ENCODE peak calls at places on chromosomes 11 and 22, in six cellular contexts. F, M, U, E, D and K are unnamed samples.

GRCh38 chr11:112785717-112786116 is 175.5 kb upstream of the NCAM1 start:
- DNase-seq in F (no peak), M (peak), U (peak), E (no peak), D (no peak), K (no peak)

GRCh38 chr22:20354238-20354975 is 34.5 kb upstream of the DGCR6L start:
- DNase-seq in F (no peak), M (no peak), U (no peak), E (no peak), D (no peak), K (no peak)

GRCh38 chr11:72767203-72768062 is 15.2 kb upstream of the ARAP1 start:
- DNase-seq in F (no peak), M (no peak), U (no peak), E (no peak), D (no peak), K (no peak)

GRCh38 chr11:57473208-57473930 is 13.0 kb downstream of the RTN4RL2 start:
- DNase-seq in F (no peak), M (no peak), U (no peak), E (no peak), D (no peak), K (no peak)

GRCh38 chr11:69286358-69287327 is 7.3 kb upstream of the MYEOV start:
- DNase-seq in F (no peak), M (no peak), U (no peak), E (peak), D (peak), K (no peak)

GRCh38 chr22:40524392-40525249 is 111.9 kb downstream of the MRTFA start:
- DNase-seq in F (peak), M (no peak), U (peak), E (no peak), D (no peak), K (peak)

GRCh38 chr22:47207387-47207786 is 444.9 kb downstream of the TBC1D22A start:
- DNase-seq in F (no peak), M (no peak), U (no peak), E (no peak), D (peak), K (no peak)

GRCh38 chr11:69899957-69900821 is 81.0 kb upstream of the FGF3 start:
- DNase-seq in F (peak), M (peak), U (no peak), E (no peak), D (peak), K (no peak)

GRCh38 chr11:43447124-43447523 is 88.4 kb downstream of the TTC17 start:
- DNase-seq in F (no peak), M (no peak), U (peak), E (no peak), D (no peak), K (no peak)

GRCh38 chr22:23225724-23226496 is 45.6 kb downstream of the BCR start:
- DNase-seq in F (peak), M (peak), U (peak), E (no peak), D (peak), K (peak)

GRCh38 chr22:37559521-37559900 is 769 bp upstream of the CDC42EP1 start:
- DNase-seq in F (no peak), M (no peak), U (no peak), E (no peak), D (no peak), K (no peak)

GRCh38 chr22:37560682-37561208 is 465 bp downstream of the CDC42EP1 start:
- DNase-seq in F (no peak), M (peak), U (peak), E (no peak), D (peak), K (no peak)

GRCh38 chr22:37559901-37560681 is at the start of gene CDC42EP1:
- DNase-seq in F (peak), M (peak), U (peak), E (peak), D (peak), K (peak)

GRCh38 chr22:37562049-37562784 is 1.9 kb downstream of the CDC42EP1 start:
- DNase-seq in F (no peak), M (no peak), U (no peak), E (no peak), D (no peak), K (no peak)

DNA sequence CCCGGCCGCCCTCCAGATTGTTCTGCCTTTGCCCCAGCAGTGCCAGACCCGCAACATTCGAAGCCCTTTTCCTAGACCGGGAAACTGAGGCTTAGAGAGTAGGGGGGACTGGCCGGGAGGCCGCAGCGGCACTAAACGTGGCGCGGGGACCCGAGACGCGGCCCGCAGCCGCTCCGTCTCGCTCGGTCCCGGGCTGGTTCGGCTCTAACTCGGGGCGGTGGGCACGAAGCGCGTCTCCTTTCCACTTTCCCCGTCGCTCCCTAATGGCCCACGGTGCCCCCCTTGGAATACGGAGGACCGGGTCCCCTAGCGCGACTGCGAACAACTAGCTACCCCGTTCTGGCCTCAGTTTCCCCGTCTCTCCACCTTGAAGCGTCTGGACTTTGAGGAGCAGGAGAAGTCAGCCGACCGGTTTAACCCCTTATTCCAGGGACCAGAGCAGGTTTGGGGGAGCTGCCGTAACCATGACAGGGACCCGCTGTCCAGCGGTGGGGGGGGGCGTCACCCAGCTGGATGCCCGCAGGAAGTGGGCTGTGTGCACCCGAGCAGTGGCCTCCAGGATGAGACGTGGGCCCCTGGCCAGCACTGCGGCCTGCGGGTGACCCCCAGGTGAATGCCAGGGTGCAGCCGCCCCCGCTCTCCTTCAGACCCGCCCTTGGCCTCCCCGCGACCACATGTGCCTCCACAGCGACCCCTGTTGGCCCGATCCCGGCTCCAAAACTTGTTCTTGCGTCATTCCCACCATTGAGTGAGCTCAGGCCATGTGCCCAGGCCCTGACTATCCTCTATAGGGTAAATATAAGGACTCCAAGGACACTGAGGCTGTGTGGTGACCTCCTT is 1.1 kb downstream of the CDC42EP1 start:
- DNase-seq in F (peak), M (peak), U (peak), E (peak), D (peak), K (peak)
- TF ChIP-seq CTCF in F (peak), M (peak), U (peak), E (peak), D (peak), K (peak)

GRCh38 chr11:123738374-123738773 is 3.1 kb downstream of the ZNF202 start:
- DNase-seq in F (no peak), M (no peak), U (no peak), E (no peak), D (no peak), K (no peak)

GRCh38 chr11:123742778-123743177 is 1.3 kb upstream of the ZNF202 start:
- DNase-seq in F (no peak), M (no peak), U (no peak), E (no peak), D (no peak), K (no peak)

GRCh38 chr11:123740787-123741158 is 687 bp downstream of the ZNF202 start:
- DNase-seq in F (no peak), M (no peak), U (no peak), E (peak), D (no peak), K (peak)

GRCh38 chr11:123742334-123742733 is 874 bp upstream of the ZNF202 start:
- DNase-seq in F (no peak), M (no peak), U (no peak), E (peak), D (no peak), K (no peak)

GRCh38 chr11:123741159-123741951 is at the start of gene ZNF202:
- DNase-seq in F (peak), M (peak), U (peak), E (peak), D (peak), K (peak)
- TF ChIP-seq CTCF in F (no peak), M (peak), U (peak), E (no peak), D (no peak), K (peak)

GRCh38 chr11:92311616-92312449 is 87.2 kb downstream of the FAT3 start:
- DNase-seq in F (no peak), M (no peak), U (peak), E (no peak), D (no peak), K (peak)
- TF ChIP-seq CTCF in F (no peak), M (no peak), U (peak), E (no peak), D (no peak), K (peak)

DNA sequence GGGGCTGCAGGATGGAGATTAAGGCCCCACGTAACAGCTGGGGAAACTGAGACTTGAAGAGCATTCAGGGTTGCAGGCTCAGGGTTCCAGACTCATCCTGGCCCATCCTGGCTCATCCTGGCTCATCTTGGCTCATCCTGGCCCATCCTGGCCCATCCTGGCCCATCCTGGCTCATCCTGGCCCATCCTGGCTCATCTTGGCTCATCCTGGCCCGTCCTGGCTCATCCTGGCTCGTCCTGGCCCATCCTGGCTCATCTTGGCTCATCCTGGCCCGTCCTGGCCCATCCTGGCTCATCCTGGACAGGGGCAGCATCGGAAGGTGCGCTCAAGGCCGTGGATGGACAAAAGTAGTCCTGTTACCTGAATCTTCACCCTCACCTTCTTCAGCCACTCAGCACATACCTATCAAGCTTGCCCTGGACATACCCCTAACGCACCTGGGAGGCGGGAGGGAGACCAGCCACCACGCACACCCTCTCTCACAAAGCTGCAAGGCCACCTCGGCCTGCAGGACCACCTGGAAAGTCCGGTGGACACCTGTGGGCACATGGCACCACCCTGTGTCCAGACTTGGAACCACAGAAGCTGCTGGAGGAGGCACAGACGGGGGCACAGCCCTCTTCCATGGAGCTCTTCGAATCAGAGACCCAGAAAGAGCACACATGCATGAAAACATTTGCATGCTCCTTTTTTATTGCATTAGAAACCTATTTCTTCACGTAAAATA is 20.3 kb upstream of the NLRP6 start:
- DNase-seq in F (no peak), M (no peak), U (no peak), E (no peak), D (no peak), K (no peak)
- TF ChIP-seq CTCF in F (no peak), M (no peak), U (peak), E (peak), D (no peak), K (peak)

GRCh38 chr11:110795124-110795624 is 82.9 kb upstream of the ARHGAP20 start:
- DNase-seq in F (no peak), M (no peak), U (peak), E (no peak), D (no peak), K (no peak)
- TF ChIP-seq CTCF in F (no peak), M (no peak), U (no peak), E (no peak), D (no peak), K (no peak)